ENCODE peak calls at places on chromosomes 4 and X, in nine cellular contexts. B is lower lobe of right lung, Y is pancreas, W is testis, S is colonic mucosa, G is heart right ventricle, C is thoracic aorta, U is neural progenitor cell, D is DND-41. O is an unnamed sample.

GRCh38 chr4:83629945-83630684 is 94.2 kb downstream of the GPAT3 start:
- DNase-seq in S (peak), Y (no peak), W (no peak), U (no peak), G (no peak), D (peak), B (peak), C (no peak), O (no peak)

GRCh38 chr4:78768447-78769177 is 7.5 kb upstream of the BMP2K start:
- DNase-seq in W (no peak), D (no peak), U (no peak), B (no peak), G (no peak), Y (no peak), C (no peak), S (peak), O (no peak)

GRCh38 chr4:102783006-102783405 is 22.2 kb upstream of the MANBA start:
- DNase-seq in C (no peak), B (no peak), S (no peak), U (no peak), W (no peak), G (no peak), D (no peak), Y (no peak), O (no peak)

GRCh38 chr4:98469776-98470175 is 188.6 kb downstream of the TSPAN5 start:
- DNase-seq in S (no peak), C (no peak), D (no peak), G (no peak), W (no peak), B (no peak), Y (no peak), U (no peak), O (no peak)

GRCh38 chr4:117996891-117997290 is 37.4 kb upstream of the NDST3 start:
- DNase-seq in C (no peak), S (no peak), W (no peak), D (no peak), U (no peak), B (no peak), G (no peak), Y (no peak), O (no peak)

GRCh38 chrX:31449975-31450374 is 378.1 kb upstream of the FTHL17 start:
- DNase-seq in B (no peak), C (no peak), G (no peak), U (no peak), S (no peak), W (no peak), Y (no peak), D (no peak), O (no peak)

GRCh38 chr4:37864786-37865185 is 26.1 kb upstream of the TBC1D1 start:
- DNase-seq in C (no peak), B (no peak), U (no peak), Y (no peak), S (no peak), W (no peak), D (no peak), G (no peak), O (no peak)

GRCh38 chr4:151169223-151169622 is 69.8 kb downstream of the RPS3A start:
- DNase-seq in B (no peak), U (peak), G (peak), Y (no peak), S (peak), D (no peak), W (peak), C (no peak), O (peak)

GRCh38 chr4:160180206-160180605 is 1077.3 kb downstream of the RAPGEF2 start:
- DNase-seq in B (no peak), C (no peak), S (no peak), W (no peak), D (no peak), Y (no peak), U (no peak), G (no peak), O (no peak)

GRCh38 chr4:47334597-47335185 is 128.8 kb downstream of the COMMD8 start:
- DNase-seq in W (no peak), D (no peak), Y (no peak), C (no peak), G (no peak), U (no peak), B (no peak), S (no peak), O (no peak)

GRCh38 chr4:3286335-3287175 is 6.3 kb upstream of the RGS12 start:
- DNase-seq in B (no peak), S (no peak), U (no peak), Y (no peak), W (peak), C (no peak), D (no peak), G (no peak), O (no peak)

GRCh38 chrX:70664726-70665125 is 220.1 kb downstream of the DLG3 start:
- DNase-seq in D (no peak), C (no peak), S (no peak), W (no peak), U (peak), G (no peak), Y (no peak), B (no peak), O (no peak)

GRCh38 chrX:19535481-19535880 is 20.2 kb upstream of the MAP3K15 start:
- DNase-seq in C (no peak), B (no peak), U (peak), S (no peak), G (no peak), D (no peak), W (no peak), Y (no peak), O (no peak)

GRCh38 chr4:150283689-150284088 is 205.4 kb downstream of the DCLK2 start:
- DNase-seq in S (no peak), D (no peak), B (no peak), G (no peak), W (no peak), C (no peak), U (no peak), Y (no peak), O (no peak)

GRCh38 chr4:189835505-189835904 is 105.2 kb upstream of the FRG1 start:
- DNase-seq in U (no peak), D (no peak), B (no peak), S (no peak), W (no peak), G (no peak), C (no peak), Y (no peak), O (no peak)

GRCh38 chrX:17374619-17375360 is at the start of gene NHS:
- DNase-seq in D (no peak), G (peak), B (peak), C (no peak), Y (peak), U (peak), S (peak), W (peak), O (no peak)

GRCh38 chr4:1718095-1718850 is 2.9 kb downstream of the TMEM129 start:
- DNase-seq in B (no peak), S (no peak), C (no peak), W (no peak), U (no peak), Y (peak), G (no peak), D (no peak), O (no peak)

GRCh38 chr4:113147498-113148231 is 98.2 kb downstream of the ANK2 start:
- DNase-seq in Y (no peak), C (no peak), D (no peak), S (no peak), W (no peak), G (no peak), U (no peak), B (no peak), O (no peak)

GRCh38 chrX:10697552-10697951 is 77.2 kb upstream of the MID1 start:
- DNase-seq in C (no peak), Y (no peak), B (no peak), D (no peak), U (no peak), W (no peak), S (no peak), G (no peak), O (no peak)
- H3K27ac ChIP-seq in C (no peak), Y (no peak), B (no peak), D (no peak), U (no peak), W (no peak), S (no peak), G (no peak), O (no peak)

GRCh38 chr4:183504064-183504929 is 561 bp upstream of the ING2 start:
- DNase-seq in W (peak), S (peak), G (peak), B (peak), C (peak), U (peak), Y (peak), D (peak), O (peak)
- TF ChIP-seq CTCF in W (no peak), S (no peak), G (peak), B (peak), C (no peak), U (peak), Y (peak), D (no peak), O (peak)

DNA sequence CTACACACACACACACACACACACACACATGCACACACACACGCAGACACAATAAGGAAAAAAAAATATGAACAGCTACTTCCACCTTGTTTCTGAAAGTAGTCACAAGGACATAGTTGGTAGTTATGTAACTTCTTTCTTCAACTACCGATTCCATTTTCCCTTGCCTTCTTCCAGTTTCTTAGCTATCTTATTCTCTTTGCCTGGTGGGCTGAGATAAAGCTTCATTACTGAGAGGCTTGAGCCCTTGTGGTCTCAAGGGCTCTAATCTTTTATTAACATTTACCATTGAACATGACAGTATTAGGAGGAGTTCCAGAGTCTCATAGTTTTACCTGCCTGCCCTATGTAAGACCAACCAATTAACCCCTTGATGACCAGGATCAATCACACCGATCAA is 8.9 kb upstream of the SMIM10 start:
- DNase-seq in B (no peak), U (no peak), C (no peak), Y (no peak), G (no peak), D (no peak), W (no peak), S (no peak), O (no peak)
- H3K27ac ChIP-seq in B (no peak), U (no peak), C (no peak), Y (no peak), G (no peak), D (no peak), W (no peak), S (no peak), O (no peak)

GRCh38 chr4:143406523-143406922 is 69.8 kb downstream of the GAB1 start:
- DNase-seq in S (peak), W (peak), Y (no peak), C (peak), B (peak), U (no peak), D (no peak), G (peak), O (no peak)

GRCh38 chr4:143410015-143410414 is 73.3 kb downstream of the GAB1 start:
- DNase-seq in S (no peak), G (no peak), U (no peak), D (no peak), Y (no peak), B (no peak), W (no peak), C (no peak), O (no peak)

GRCh38 chr4:143407475-143407874 is 70.8 kb downstream of the GAB1 start:
- DNase-seq in U (no peak), G (no peak), C (no peak), W (no peak), D (no peak), Y (no peak), S (no peak), B (no peak), O (no peak)

GRCh38 chr4:143411527-143412480 is 75.1 kb downstream of the GAB1 start:
- DNase-seq in U (peak), G (no peak), W (peak), B (no peak), C (no peak), Y (no peak), S (no peak), D (no peak), O (no peak)
- TF ChIP-seq CTCF in U (no peak), G (no peak), W (no peak), B (no peak), C (no peak), Y (no peak), S (no peak), D (no peak), O (no peak)

O was measured in dorsolateral prefrontal cortex.